ENCODE peak calls at places on chromosomes 3 and 15, in nine cellular contexts. V, M, P, F, X, E, O, T and N are unnamed samples.

GRCh38 chr3:172869356-172869755 is 118.8 kb downstream of the ECT2 start:
- DNase-seq in O (peak), T (peak), P (peak), X (no peak), E (peak), M (peak), F (peak), V (no peak), N (no peak)

GRCh38 chr3:177733233-177733632 is 536.0 kb upstream of the TBL1XR1 start:
- DNase-seq in E (no peak), M (no peak), V (no peak), T (peak), P (no peak), O (no peak), X (no peak), F (no peak), N (no peak)

GRCh38 chr3:101011086-101011485 is 17.9 kb upstream of the ABI3BP start:
- DNase-seq in P (no peak), F (no peak), V (no peak), T (peak), E (peak), O (no peak), M (no peak), X (no peak), N (no peak)

GRCh38 chr3:67614195-67614594 is 40.2 kb downstream of the SUCLG2 start:
- DNase-seq in F (no peak), E (no peak), V (no peak), M (no peak), X (no peak), T (no peak), P (no peak), O (no peak), N (no peak)

GRCh38 chr3:95184038-95184437 is 1121.2 kb downstream of the NSUN3 start:
- DNase-seq in X (no peak), P (no peak), V (no peak), F (no peak), M (no peak), T (no peak), E (no peak), O (no peak), N (peak)

GRCh38 chr3:136152963-136153362 is 43.2 kb downstream of the MSL2 start:
- DNase-seq in X (no peak), T (no peak), V (no peak), P (no peak), O (no peak), M (no peak), E (no peak), F (no peak), N (no peak)

GRCh38 chr3:48194446-48195071 is 6.3 kb upstream of the CDC25A start:
- DNase-seq in F (peak), O (peak), P (peak), T (peak), E (peak), X (no peak), M (peak), V (peak), N (no peak)

GRCh38 chr15:58467121-58467721 is 35.4 kb downstream of the LIPC start:
- DNase-seq in O (no peak), F (no peak), V (no peak), E (no peak), T (no peak), X (no peak), M (no peak), P (no peak), N (no peak)

GRCh38 chr3:107994954-107995715 is 95.7 kb downstream of the CD47 start:
- DNase-seq in T (no peak), V (no peak), P (no peak), M (no peak), O (no peak), X (no peak), E (no peak), F (no peak), N (no peak)

GRCh38 chr3:42730294-42730693 is 27.7 kb upstream of the HHATL start:
- DNase-seq in F (no peak), M (no peak), T (no peak), V (no peak), E (no peak), P (no peak), O (no peak), X (peak), N (no peak)

GRCh38 chr3:105108823-105109222 is 257.9 kb upstream of the ALCAM start:
- DNase-seq in T (peak), E (peak), P (no peak), O (no peak), X (no peak), M (peak), F (no peak), V (no peak), N (no peak)

GRCh38 chr3:136258199-136258598 is 8.1 kb downstream of the PCCB start:
- DNase-seq in O (no peak), X (no peak), M (no peak), P (no peak), T (no peak), E (no peak), V (no peak), F (no peak), N (no peak)

GRCh38 chr3:15535757-15536156 is 14.3 kb upstream of the COLQ start:
- DNase-seq in E (no peak), V (peak), X (no peak), P (no peak), O (peak), M (no peak), F (no peak), T (no peak), N (no peak)

GRCh38 chr3:113054552-113054951 is 63.8 kb downstream of the GTPBP8 start:
- DNase-seq in X (no peak), F (no peak), P (no peak), V (no peak), O (no peak), E (peak), M (peak), T (peak), N (no peak)
- TF ChIP-seq CTCF in X (no peak), F (no peak), P (no peak), V (no peak), O (no peak), E (peak), M (peak), T (peak), N (no peak)

GRCh38 chr3:19543212-19543841 is 390.7 kb downstream of the EFHB start:
- DNase-seq in P (no peak), F (peak), O (no peak), T (no peak), V (no peak), M (peak), E (peak), X (no peak), N (no peak)
- TF ChIP-seq CTCF in P (peak), F (peak), O (peak), T (no peak), V (no peak), M (peak), E (no peak), X (no peak), N (peak)

DNA sequence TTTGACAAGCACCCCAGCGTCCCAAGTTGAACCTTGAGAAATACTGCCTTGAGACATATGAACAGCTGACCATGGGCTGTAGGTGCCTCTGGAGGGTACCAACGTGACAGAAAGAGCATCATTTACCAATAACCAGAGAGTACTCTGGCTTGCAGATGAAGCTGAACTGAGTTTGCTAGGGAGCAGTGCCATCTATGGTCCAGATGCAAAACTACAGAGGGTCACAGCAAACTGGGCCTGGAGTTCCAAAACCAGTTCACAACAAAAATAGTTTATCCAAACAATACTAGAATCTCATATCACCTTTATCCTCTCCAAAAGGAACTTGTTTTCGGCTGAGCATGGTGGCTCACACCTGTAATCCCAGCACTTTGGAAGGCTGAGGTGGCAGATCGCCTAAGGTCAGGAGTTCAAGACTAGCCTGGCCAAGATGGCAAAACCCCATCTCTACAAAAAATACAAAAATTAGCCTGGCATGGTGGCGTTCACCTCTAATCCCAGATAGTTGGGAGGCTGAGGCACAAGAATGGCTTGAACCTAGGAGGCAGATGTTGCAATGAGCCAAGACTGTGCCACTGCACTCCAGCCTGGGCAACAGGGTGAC is 69.3 kb downstream of the CHAC1 start:
- DNase-seq in M (peak), X (no peak), V (peak), O (peak), P (peak), E (peak), F (peak), T (peak), N (no peak)
- TF ChIP-seq CTCF in M (peak), X (peak), V (peak), O (peak), P (no peak), E (peak), F (peak), T (peak), N (peak)

GRCh38 chr15:74815121-74815933 is 2.7 kb downstream of the LMAN1L start:
- DNase-seq in P (peak), X (no peak), M (no peak), V (no peak), E (no peak), F (peak), T (no peak), O (no peak), N (no peak)

GRCh38 chr15:74816624-74817369 is 4.2 kb downstream of the LMAN1L start:
- DNase-seq in P (no peak), E (no peak), F (no peak), V (no peak), T (no peak), X (no peak), M (no peak), O (no peak), N (no peak)

GRCh38 chr15:74820056-74820455 is 6.4 kb upstream of the CPLX3 start:
- DNase-seq in X (no peak), O (no peak), T (no peak), V (no peak), P (no peak), M (no peak), E (no peak), F (no peak), N (no peak)

GRCh38 chr15:74815961-74816360 is 3.3 kb downstream of the LMAN1L start:
- DNase-seq in T (no peak), O (no peak), M (no peak), X (no peak), V (no peak), P (no peak), E (no peak), F (peak), N (no peak)

GRCh38 chr15:74817370-74817737 is 4.7 kb downstream of the LMAN1L start:
- DNase-seq in F (peak), T (no peak), V (no peak), O (peak), P (peak), M (peak), E (peak), X (no peak), N (no peak)
- TF ChIP-seq CTCF in F (peak), T (peak), V (no peak), O (peak), P (no peak), M (peak), E (peak), X (no peak), N (peak)

GRCh38 chr3:181715601-181716340 is 4.0 kb downstream of the SOX2 start:
- DNase-seq in M (no peak), P (no peak), X (no peak), T (no peak), O (no peak), V (no peak), E (no peak), F (no peak), N (no peak)

GRCh38 chr3:181718416-181718815 is 6.7 kb downstream of the SOX2 start:
- DNase-seq in O (no peak), P (no peak), X (no peak), T (no peak), F (no peak), M (no peak), E (no peak), V (no peak), N (no peak)

GRCh38 chr3:181719298-181719859 is 7.7 kb downstream of the SOX2 start:
- DNase-seq in O (no peak), V (no peak), P (no peak), X (no peak), E (no peak), T (no peak), F (no peak), M (no peak), N (no peak)

GRCh38 chr3:181717505-181717904 is 5.8 kb downstream of the SOX2 start:
- DNase-seq in T (no peak), P (no peak), F (no peak), M (no peak), O (no peak), V (no peak), E (no peak), X (no peak), N (no peak)

GRCh38 chr3:181716916-181717315 is 5.2 kb downstream of the SOX2 start:
- DNase-seq in T (no peak), O (no peak), P (no peak), F (no peak), M (no peak), V (no peak), E (no peak), X (no peak), N (no peak)
- TF ChIP-seq CTCF in T (no peak), O (no peak), P (no peak), F (no peak), M (no peak), V (no peak), E (no peak), X (no peak), N (no peak)

GRCh38 chr3:87002346-87002745 is 11.4 kb upstream of the VGLL3 start:
- DNase-seq in X (no peak), M (no peak), P (no peak), T (no peak), E (no peak), O (no peak), V (no peak), F (no peak), N (no peak)

GRCh38 chr3:87001699-87002098 is 10.8 kb upstream of the VGLL3 start:
- DNase-seq in T (no peak), F (no peak), X (no peak), E (no peak), P (no peak), V (no peak), O (no peak), M (no peak), N (no peak)

GRCh38 chr3:87006844-87007439 is 16.0 kb upstream of the VGLL3 start:
- DNase-seq in T (peak), X (no peak), E (peak), M (peak), P (no peak), V (no peak), F (no peak), O (no peak), N (no peak)
- TF ChIP-seq CTCF in T (peak), X (no peak), E (peak), M (peak), P (no peak), V (no peak), F (no peak), O (peak), N (peak)

GRCh38 chr3:10973196-10973595 is 19.4 kb upstream of the SLC6A1 start:
- DNase-seq in E (no peak), X (no peak), M (no peak), V (no peak), P (no peak), O (no peak), T (no peak), F (no peak), N (no peak)
- TF ChIP-seq CTCF in E (no peak), X (no peak), M (no peak), V (no peak), P (no peak), O (no peak), T (no peak), F (no peak), N (no peak)

DNA sequence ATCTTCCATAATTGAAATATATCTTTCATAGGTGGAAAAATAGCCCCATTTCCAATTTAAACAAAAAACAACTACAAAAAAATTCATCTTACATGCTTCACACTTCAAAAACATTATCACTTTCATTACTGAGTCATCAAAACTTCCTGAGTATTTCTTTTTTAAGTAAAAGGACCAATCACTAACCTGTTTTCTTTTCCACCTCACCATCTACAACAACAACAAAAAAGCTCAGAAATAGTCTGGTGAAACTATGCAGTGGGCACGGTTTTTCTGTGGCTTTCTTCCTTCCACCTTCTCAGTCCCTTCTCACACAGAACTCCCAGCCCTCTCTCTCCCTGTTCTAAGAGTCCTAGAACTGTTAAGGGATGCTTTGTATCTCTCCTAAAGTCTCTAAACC is 20.3 kb upstream of the TNIK start:
- DNase-seq in E (no peak), M (no peak), T (peak), P (no peak), F (no peak), V (no peak), X (no peak), O (no peak), N (no peak)
- TF ChIP-seq CTCF in E (no peak), M (no peak), T (no peak), P (no peak), F (no peak), V (no peak), X (no peak), O (no peak), N (no peak)

DNA sequence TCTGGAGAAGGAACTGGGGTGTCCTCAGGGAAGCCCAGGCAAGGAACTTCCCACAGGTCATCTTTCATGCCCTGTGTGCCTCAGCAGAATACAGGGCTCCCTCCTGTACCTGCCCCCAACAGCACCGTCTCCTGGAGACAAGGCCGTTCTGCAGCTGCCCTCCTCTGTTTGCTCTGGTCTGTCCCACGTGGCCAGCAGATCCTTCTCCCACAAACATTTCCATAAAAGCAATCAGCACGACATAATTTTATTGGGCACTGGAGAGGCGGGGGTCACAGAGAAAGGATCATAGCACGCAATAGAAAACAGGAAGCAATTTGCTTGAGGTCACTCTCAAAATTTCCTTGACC is 29.5 kb downstream of the STARD5 start:
- DNase-seq in M (no peak), F (no peak), X (no peak), O (no peak), P (no peak), T (no peak), V (no peak), E (no peak), N (no peak)
- TF ChIP-seq CTCF in M (no peak), F (no peak), X (no peak), O (no peak), P (no peak), T (no peak), V (no peak), E (no peak), N (no peak)

DNA sequence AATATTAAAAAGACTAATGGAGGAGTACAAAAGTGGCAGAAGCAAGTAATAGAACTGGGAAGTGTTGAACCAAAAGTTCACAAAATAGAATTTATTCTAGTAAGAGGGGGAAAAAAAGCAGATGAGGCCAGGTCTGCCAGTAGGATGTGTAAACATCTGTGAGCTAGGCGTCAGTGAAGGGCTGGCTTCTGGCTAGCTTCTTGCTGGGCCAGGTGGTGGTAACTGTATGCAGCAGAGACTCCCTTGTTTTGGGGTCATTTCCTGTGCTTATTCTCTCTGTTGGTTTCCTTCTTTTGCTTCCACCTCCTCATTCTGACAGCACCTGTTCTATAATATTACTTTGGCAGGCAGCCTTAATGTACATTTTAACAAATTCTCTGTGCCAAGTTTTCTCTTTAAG is 319.1 kb upstream of the NAALADL2 start:
- DNase-seq in F (no peak), M (no peak), P (no peak), T (no peak), X (no peak), V (no peak), E (no peak), O (no peak), N (no peak)
- TF ChIP-seq CTCF in F (no peak), M (no peak), P (no peak), T (no peak), X (no peak), V (no peak), E (no peak), O (no peak), N (no peak)